ENCODE peak calls at places on chromosomes 7 and 10, in seven cellular contexts. B, X, Q, E, Z, M and L are unnamed samples.

GRCh38 chr10:12348341-12348869 is 942 bp upstream of the CAMK1D start:
- DNase-seq in M (no peak), Z (no peak), E (no peak), B (peak), Q (no peak), X (no peak), L (no peak)

GRCh38 chr10:16999665-17000451 is 129.8 kb downstream of the CUBN start:
- DNase-seq in Z (no peak), X (no peak), M (no peak), B (no peak), E (no peak), Q (no peak), L (no peak)

GRCh38 chr7:152733286-152733934 is 26.1 kb upstream of the ACTR3B start:
- DNase-seq in M (no peak), Q (peak), Z (peak), B (peak), X (no peak), E (no peak), L (no peak)

GRCh38 chr10:5502903-5503835 is 3.8 kb upstream of the CALML5 start:
- DNase-seq in E (no peak), Z (no peak), B (peak), X (no peak), Q (peak), M (no peak), L (peak)

GRCh38 chr7:87370660-87371180 is 25.3 kb downstream of the CROT start:
- DNase-seq in Q (no peak), E (no peak), M (no peak), X (no peak), B (no peak), Z (no peak), L (no peak)

GRCh38 chr10:96645191-96645721 is 58.4 kb upstream of the TM9SF3 start:
- DNase-seq in B (no peak), Z (no peak), Q (no peak), M (no peak), E (no peak), X (no peak), L (peak)

GRCh38 chr7:50779427-50779826 is 3.3 kb downstream of the GRB10 start:
- DNase-seq in B (no peak), Z (no peak), Q (no peak), X (no peak), E (no peak), M (no peak), L (no peak)

GRCh38 chr7:121005996-121006565 is 17.6 kb downstream of the CPED1 start:
- DNase-seq in X (no peak), B (no peak), Z (no peak), E (no peak), Q (no peak), M (no peak), L (no peak)

GRCh38 chr7:155201325-155202087 is 96.2 kb upstream of the INSIG1 start:
- DNase-seq in E (no peak), Z (no peak), B (no peak), M (no peak), Q (no peak), X (no peak), L (no peak)

GRCh38 chr10:67224553-67224952 is 298.7 kb downstream of the LRRTM3 start:
- DNase-seq in Q (no peak), M (no peak), X (no peak), B (no peak), Z (no peak), E (no peak), L (no peak)

GRCh38 chr10:33252794-33253203 is 81.7 kb downstream of the NRP1 start:
- DNase-seq in B (no peak), Z (peak), Q (no peak), E (no peak), M (no peak), X (no peak), L (no peak)

GRCh38 chr10:13448216-13448615 is 80.6 kb downstream of the BEND7 start:
- DNase-seq in Z (no peak), M (no peak), E (no peak), Q (no peak), B (no peak), X (no peak), L (no peak)